ENCODE peak calls at places on chromosomes 3 and 15, in five cellular contexts. One of them, this sample, is unnamed.

GRCh38 chr3:98099848-98100247 is 12.9 kb downstream of the OR5AC2 start:
- DNase-seq in left cardiac atrium: no peak
- DNase-seq in sciatic nerve: no peak
- DNase-seq in H54: no peak
- DNase-seq in neuronal stem cell: no peak
- DNase-seq in this sample: no peak

GRCh38 chr15:41878355-41878699 is 15.5 kb downstream of the SPTBN5 start:
- DNase-seq in neuronal stem cell: no peak
- DNase-seq in left cardiac atrium: peak; percentile 63
- DNase-seq in sciatic nerve: no peak
- DNase-seq in H54: no peak
- DNase-seq in this sample: no peak

GRCh38 chr3:107112356-107112755 is 264.9 kb upstream of the CCDC54 start:
- DNase-seq in neuronal stem cell: no peak
- DNase-seq in sciatic nerve: no peak
- DNase-seq in left cardiac atrium: no peak
- DNase-seq in H54: no peak
- DNase-seq in this sample: no peak

GRCh38 chr3:196219194-196219969 is 3.0 kb downstream of the SLC51A start:
- DNase-seq in neuronal stem cell: no peak
- DNase-seq in sciatic nerve: peak; percentile 79
- DNase-seq in left cardiac atrium: peak; percentile 80
- DNase-seq in H54: peak; percentile 94
- DNase-seq in this sample: peak; percentile 9

GRCh38 chr3:16338124-16338523 is 73.1 kb downstream of the OXNAD1 start:
- DNase-seq in left cardiac atrium: no peak
- DNase-seq in neuronal stem cell: no peak
- DNase-seq in sciatic nerve: no peak
- DNase-seq in H54: no peak
- DNase-seq in this sample: no peak

GRCh38 chr3:188208751-188209433 is 54.9 kb downstream of the LPP start:
- DNase-seq in neuronal stem cell: no peak
- DNase-seq in left cardiac atrium: no peak
- DNase-seq in H54: no peak
- DNase-seq in sciatic nerve: no peak
- DNase-seq in this sample: no peak

GRCh38 chr3:131591394-131591990 is 88.7 kb upstream of the MRPL3 start:
- DNase-seq in sciatic nerve: no peak
- DNase-seq in left cardiac atrium: no peak
- DNase-seq in H54: peak; percentile 6
- DNase-seq in neuronal stem cell: no peak
- DNase-seq in this sample: peak; percentile 27

GRCh38 chr3:66138336-66139234 is 82.2 kb upstream of the SLC25A26 start:
- DNase-seq in sciatic nerve: peak; percentile 64
- DNase-seq in H54: peak; percentile 50
- DNase-seq in left cardiac atrium: peak; percentile 35
- DNase-seq in neuronal stem cell: peak; percentile 29
- DNase-seq in this sample: peak; percentile 40

GRCh38 chr3:173785004-173785403 is 387.5 kb downstream of the NLGN1 start:
- DNase-seq in left cardiac atrium: no peak
- DNase-seq in sciatic nerve: no peak
- DNase-seq in neuronal stem cell: no peak
- DNase-seq in H54: no peak
- DNase-seq in this sample: no peak

GRCh38 chr3:43621406-43621973 is 321 bp downstream of the ANO10 start:
- DNase-seq in sciatic nerve: no peak
- DNase-seq in left cardiac atrium: no peak
- DNase-seq in neuronal stem cell: no peak
- DNase-seq in H54: no peak
- DNase-seq in this sample: no peak

GRCh38 chr15:73983211-73983727 is 8.8 kb downstream of the STOML1 start:
- DNase-seq in neuronal stem cell: no peak
- DNase-seq in H54: no peak
- DNase-seq in sciatic nerve: peak; percentile 80
- DNase-seq in left cardiac atrium: peak; percentile 83
- DNase-seq in this sample: peak; percentile 36

GRCh38 chr3:151282921-151283320 is 4.6 kb upstream of the P2RY14 start:
- DNase-seq in sciatic nerve: no peak
- DNase-seq in H54: peak; percentile 19
- DNase-seq in left cardiac atrium: no peak
- DNase-seq in neuronal stem cell: peak; percentile 38
- DNase-seq in this sample: no peak

GRCh38 chr3:141452045-141452444 is 34.8 kb upstream of the RASA2 start:
- DNase-seq in neuronal stem cell: peak; percentile 31
- DNase-seq in sciatic nerve: no peak
- DNase-seq in left cardiac atrium: no peak
- DNase-seq in H54: peak; percentile 23
- DNase-seq in this sample: no peak

GRCh38 chr3:110180733-110181132 is 843.4 kb upstream of the DPPA4 start:
- DNase-seq in neuronal stem cell: no peak
- DNase-seq in sciatic nerve: no peak
- DNase-seq in left cardiac atrium: peak; percentile 23
- DNase-seq in H54: no peak
- DNase-seq in this sample: no peak

GRCh38 chr3:196499061-196499460 is 4.5 kb downstream of the RNF168 start:
- DNase-seq in neuronal stem cell: no peak
- DNase-seq in H54: no peak
- DNase-seq in left cardiac atrium: no peak
- DNase-seq in sciatic nerve: no peak
- DNase-seq in this sample: no peak

GRCh38 chr15:61069369-61070075 is 159.6 kb downstream of the RORA start:
- DNase-seq in sciatic nerve: no peak
- DNase-seq in neuronal stem cell: no peak
- DNase-seq in H54: no peak
- DNase-seq in left cardiac atrium: no peak
- DNase-seq in this sample: no peak

GRCh38 chr3:138432576-138433240 is 1.7 kb upstream of the ESYT3 start:
- DNase-seq in sciatic nerve: no peak
- DNase-seq in neuronal stem cell: no peak
- DNase-seq in H54: no peak
- DNase-seq in left cardiac atrium: no peak
- DNase-seq in this sample: no peak

GRCh38 chr3:180698760-180699270 is 19.5 kb upstream of the CCDC39 start:
- DNase-seq in H54: no peak
- DNase-seq in neuronal stem cell: no peak
- DNase-seq in sciatic nerve: no peak
- DNase-seq in left cardiac atrium: no peak
- DNase-seq in this sample: no peak

GRCh38 chr3:149269687-149270086 is 48.1 kb upstream of the CP start:
- DNase-seq in sciatic nerve: no peak
- DNase-seq in H54: no peak
- DNase-seq in left cardiac atrium: no peak
- DNase-seq in neuronal stem cell: no peak
- DNase-seq in this sample: no peak

GRCh38 chr3:141414141-141414689 is 45.9 kb downstream of the ZBTB38 start:
- DNase-seq in left cardiac atrium: no peak
- DNase-seq in sciatic nerve: no peak
- DNase-seq in neuronal stem cell: no peak
- DNase-seq in H54: no peak
- DNase-seq in this sample: no peak

GRCh38 chr15:91116379-91117067 is 16.5 kb downstream of the SV2B start:
- DNase-seq in H54: no peak
- DNase-seq in sciatic nerve: no peak
- DNase-seq in neuronal stem cell: no peak
- DNase-seq in left cardiac atrium: no peak
- DNase-seq in this sample: no peak

GRCh38 chr3:159158213-159158612 is 356.4 kb downstream of the MFSD1 start:
- DNase-seq in sciatic nerve: no peak
- DNase-seq in left cardiac atrium: no peak
- DNase-seq in H54: no peak
- DNase-seq in neuronal stem cell: no peak
- DNase-seq in this sample: no peak

GRCh38 chr15:45164914-45165313 is 22.9 kb downstream of the SHF start:
- DNase-seq in left cardiac atrium: no peak
- DNase-seq in H54: no peak
- DNase-seq in sciatic nerve: no peak
- DNase-seq in neuronal stem cell: no peak
- DNase-seq in this sample: no peak

GRCh38 chr15:67878647-67879293 is 38.9 kb upstream of the RNU6-1 start:
- DNase-seq in sciatic nerve: no peak
- DNase-seq in left cardiac atrium: no peak
- DNase-seq in H54: no peak
- DNase-seq in neuronal stem cell: no peak
- DNase-seq in this sample: no peak